ENCODE peak calls at places on chromosomes 6 and 20, in ten cellular contexts. S, O, B, H, Q, K, Y, D, P and G are unnamed samples.

GRCh38 chr6:121838842-121839241 is 403.4 kb downstream of the GJA1 start:
- DNase-seq in Y (no peak), H (no peak), D (no peak), K (no peak), Q (no peak), P (peak), S (peak), B (no peak), O (no peak), G (no peak)

GRCh38 chr20:41783423-41784220 is 165.4 kb upstream of the CHD6 start:
- DNase-seq in B (no peak), Y (no peak), O (no peak), K (no peak), H (no peak), D (no peak), Q (no peak), S (no peak), P (no peak), G (no peak)

GRCh38 chr6:89977808-89978748 is 83.8 kb downstream of the GJA10 start:
- DNase-seq in K (no peak), B (peak), S (peak), Y (no peak), P (no peak), Q (no peak), H (no peak), D (peak), O (no peak), G (no peak)

GRCh38 chr6:10759884-10760329 is 12.3 kb downstream of the TMEM14B start:
- DNase-seq in Q (no peak), P (no peak), B (peak), Y (no peak), H (peak), D (peak), O (peak), S (no peak), K (no peak), G (no peak)

GRCh38 chr6:46217671-46218131 is 46.9 kb upstream of the ENPP5 start:
- DNase-seq in Y (no peak), Q (no peak), D (peak), K (no peak), B (no peak), S (no peak), H (no peak), O (no peak), P (no peak), G (no peak)

GRCh38 chr6:20038385-20038784 is 173.9 kb downstream of the MBOAT1 start:
- DNase-seq in H (no peak), S (no peak), P (no peak), O (no peak), B (no peak), K (no peak), Q (no peak), D (no peak), Y (no peak), G (no peak)

GRCh38 chr6:30720738-30721197 is 616 bp downstream of the TUBB start:
- DNase-seq in Y (peak), H (peak), B (peak), Q (peak), D (peak), S (peak), P (peak), K (peak), O (peak), G (no peak)

GRCh38 chr20:49286689-49287551 is 9.1 kb upstream of the ZNFX1 start:
- DNase-seq in S (no peak), Y (peak), K (no peak), B (no peak), D (no peak), H (no peak), Q (no peak), O (no peak), P (no peak), G (no peak)

GRCh38 chr20:32966881-32967781 is 37.1 kb downstream of the SUN5 start:
- DNase-seq in K (no peak), B (no peak), H (peak), D (no peak), Y (no peak), P (no peak), O (no peak), Q (no peak), S (no peak), G (peak)

GRCh38 chr6:110688661-110689268 is 126.5 kb downstream of the CDK19 start:
- DNase-seq in Q (no peak), D (no peak), B (no peak), S (no peak), K (no peak), H (no peak), Y (no peak), O (no peak), P (no peak), G (no peak)

GRCh38 chr6:42088101-42088591 is 37.8 kb downstream of the TAF8 start:
- DNase-seq in K (no peak), B (no peak), S (peak), Q (no peak), D (no peak), H (no peak), P (no peak), Y (no peak), O (no peak), G (no peak)

GRCh38 chr20:52923123-52923543 is 49.0 kb upstream of the TSHZ2 start:
- DNase-seq in P (no peak), Q (no peak), O (peak), B (no peak), H (no peak), S (no peak), D (no peak), K (no peak), Y (no peak), G (no peak)

GRCh38 chr6:42420741-42421140 is 31.0 kb downstream of the TRERF1 start:
- DNase-seq in B (no peak), K (no peak), D (no peak), S (no peak), H (no peak), O (no peak), P (no peak), Q (no peak), Y (no peak), G (no peak)

GRCh38 chr20:59832406-59833156 is 100.9 kb downstream of the SYCP2 start:
- DNase-seq in K (no peak), O (no peak), Q (no peak), B (no peak), P (no peak), H (peak), D (no peak), Y (no peak), S (no peak), G (no peak)

GRCh38 chr20:59733326-59733725 is 129.0 kb downstream of the PHACTR3 start:
- DNase-seq in Q (no peak), H (no peak), S (no peak), B (no peak), D (no peak), K (no peak), Y (no peak), P (no peak), O (no peak), G (no peak)

GRCh38 chr6:30323806-30324205 is 2.9 kb upstream of the TRIM39 start:
- DNase-seq in H (no peak), Y (no peak), P (no peak), B (no peak), O (no peak), S (no peak), Q (no peak), D (no peak), K (no peak), G (no peak)

GRCh38 chr20:53975761-53976160 is 94.6 kb downstream of the BCAS1 start:
- DNase-seq in S (no peak), Y (peak), H (no peak), B (no peak), K (no peak), P (no peak), Q (no peak), D (no peak), O (no peak), G (no peak)

GRCh38 chr6:155117266-155117665 is 122.2 kb downstream of the TIAM2 start:
- DNase-seq in S (no peak), Q (no peak), Y (no peak), O (no peak), H (no peak), D (no peak), P (no peak), B (no peak), K (no peak), G (no peak)

GRCh38 chr6:85450578-85450884 is 648 bp downstream of the NT5E start:
- DNase-seq in K (no peak), B (no peak), D (no peak), P (no peak), O (no peak), H (no peak), Y (no peak), Q (no peak), S (no peak), G (no peak)

GRCh38 chr6:142945446-142946180 is 637 bp upstream of the HIVEP2 start:
- DNase-seq in P (peak), Y (no peak), K (peak), D (peak), Q (peak), B (no peak), H (no peak), O (peak), S (no peak), G (peak)

GRCh38 chr20:62121776-62122658 is at the start of gene LSM14B:
- DNase-seq in K (peak), B (peak), S (peak), Q (peak), H (peak), Y (peak), O (peak), D (peak), P (peak), G (peak)
- TF ChIP-seq POLR2A in K (no peak), B (peak), S (no peak), Q (peak), H (no peak), Y (no peak), O (peak), D (peak), P (no peak), G (peak)

DNA sequence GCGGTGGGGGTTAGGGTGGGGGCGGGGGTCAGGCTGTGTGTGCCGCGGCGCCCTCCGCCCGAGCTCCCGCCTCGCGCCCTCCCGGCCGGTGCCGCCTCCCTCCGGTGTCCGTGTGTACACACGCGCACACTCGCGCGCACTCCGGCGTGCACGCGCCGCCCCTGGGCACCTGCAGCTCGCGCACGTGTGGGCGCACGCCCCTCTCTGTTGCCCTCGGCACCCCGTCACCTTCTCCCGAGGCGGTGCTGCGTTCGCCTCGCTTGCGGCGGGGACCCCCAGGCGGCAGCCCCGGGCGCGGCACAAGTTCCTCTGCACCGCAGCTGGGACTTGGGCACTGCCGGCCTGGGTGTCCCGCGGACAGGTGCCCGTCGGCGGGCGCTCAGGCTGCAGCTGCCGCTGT is 525 bp downstream of the MACROD2 start:
- DNase-seq in O (peak), Q (no peak), Y (no peak), K (peak), P (no peak), H (peak), D (peak), S (peak), B (peak), G (no peak)
- H3K27ac ChIP-seq in O (peak), Q (no peak), Y (no peak), K (no peak), P (peak), H (peak), D (no peak), S (peak), B (no peak), G (peak)

GRCh38 chr6:131134950-131135243 is 370 bp upstream of the AKAP7 start:
- DNase-seq in D (no peak), P (no peak), K (no peak), Y (no peak), H (no peak), S (no peak), O (no peak), B (no peak), Q (no peak), G (no peak)

GRCh38 chr6:131134220-131134831 is 941 bp upstream of the AKAP7 start:
- DNase-seq in D (no peak), Q (no peak), O (no peak), Y (no peak), H (no peak), S (no peak), P (no peak), K (no peak), B (no peak), G (no peak)

GRCh38 chr6:131132360-131132759 is 2.9 kb upstream of the AKAP7 start:
- DNase-seq in H (no peak), P (no peak), O (no peak), K (no peak), Y (no peak), B (no peak), D (no peak), S (no peak), Q (no peak), G (no peak)

GRCh38 chr6:131136021-131136847 is 967 bp downstream of the AKAP7 start:
- DNase-seq in Q (no peak), D (peak), P (no peak), H (no peak), Y (peak), S (no peak), O (peak), K (no peak), B (peak), G (no peak)

DNA sequence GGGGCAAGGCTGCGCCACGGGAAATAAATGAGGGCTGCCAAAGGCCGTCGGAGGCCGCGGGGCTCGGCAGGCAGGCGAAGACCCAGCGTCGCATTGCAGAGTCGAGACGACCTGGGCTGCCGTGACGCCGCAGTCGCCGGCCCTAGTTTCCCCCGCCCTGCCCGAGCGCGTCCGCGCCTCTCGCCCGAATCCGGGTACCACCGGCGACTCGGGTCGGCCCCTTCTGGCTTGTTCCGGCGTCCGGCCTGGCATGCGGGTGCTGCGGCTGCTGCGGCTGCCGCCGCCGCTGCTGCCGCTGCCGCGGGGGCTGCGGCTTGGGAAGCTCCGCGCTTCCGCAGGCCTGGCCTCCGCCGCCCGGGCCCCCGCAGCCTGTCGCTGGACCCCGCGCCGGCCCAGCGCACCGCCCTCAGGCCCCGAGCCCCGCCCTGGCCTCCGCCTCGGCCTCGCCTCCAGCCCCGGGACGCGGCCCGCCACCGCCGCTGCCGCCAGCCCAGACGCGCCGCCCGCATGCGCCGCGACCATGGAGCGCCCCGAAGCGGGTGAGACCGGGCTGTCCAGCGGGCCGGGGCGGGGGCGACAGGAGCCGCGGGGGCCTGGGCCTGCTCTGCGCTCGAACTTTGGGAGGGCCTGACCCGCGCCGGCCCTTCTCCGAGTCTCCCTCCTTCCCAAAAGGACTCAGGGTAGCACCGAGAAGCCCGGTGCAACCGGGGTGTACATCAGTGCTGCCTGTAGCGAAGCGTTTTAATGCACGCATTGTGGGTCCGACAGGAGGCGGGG is at the start of gene AKAP7:
- DNase-seq in H (peak), D (peak), Y (peak), O (peak), S (peak), B (peak), P (peak), K (peak), Q (peak), G (no peak)
- TF ChIP-seq POLR2A in H (no peak), D (peak), Y (peak), O (no peak), S (no peak), B (peak), P (peak), K (no peak), Q (no peak), G (no peak)

GRCh38 chr20:12022121-12022520 is 104.4 kb downstream of the BTBD3 start:
- DNase-seq in S (no peak), Y (no peak), B (no peak), D (no peak), P (no peak), H (no peak), K (no peak), Q (no peak), O (no peak), G (no peak)
- H3K27ac ChIP-seq in S (no peak), Y (no peak), B (no peak), D (no peak), P (no peak), H (no peak), K (no peak), Q (no peak), O (no peak), G (no peak)

GRCh38 chr6:70413114-70413828 is at the start of gene FAM135A:
- DNase-seq in D (peak), S (peak), K (peak), B (peak), Y (peak), H (peak), Q (peak), O (peak), P (peak), G (peak)
- TF ChIP-seq POLR2A in D (peak), S (no peak), K (peak), B (peak), Y (peak), H (peak), Q (no peak), O (peak), P (peak), G (peak)

DNA sequence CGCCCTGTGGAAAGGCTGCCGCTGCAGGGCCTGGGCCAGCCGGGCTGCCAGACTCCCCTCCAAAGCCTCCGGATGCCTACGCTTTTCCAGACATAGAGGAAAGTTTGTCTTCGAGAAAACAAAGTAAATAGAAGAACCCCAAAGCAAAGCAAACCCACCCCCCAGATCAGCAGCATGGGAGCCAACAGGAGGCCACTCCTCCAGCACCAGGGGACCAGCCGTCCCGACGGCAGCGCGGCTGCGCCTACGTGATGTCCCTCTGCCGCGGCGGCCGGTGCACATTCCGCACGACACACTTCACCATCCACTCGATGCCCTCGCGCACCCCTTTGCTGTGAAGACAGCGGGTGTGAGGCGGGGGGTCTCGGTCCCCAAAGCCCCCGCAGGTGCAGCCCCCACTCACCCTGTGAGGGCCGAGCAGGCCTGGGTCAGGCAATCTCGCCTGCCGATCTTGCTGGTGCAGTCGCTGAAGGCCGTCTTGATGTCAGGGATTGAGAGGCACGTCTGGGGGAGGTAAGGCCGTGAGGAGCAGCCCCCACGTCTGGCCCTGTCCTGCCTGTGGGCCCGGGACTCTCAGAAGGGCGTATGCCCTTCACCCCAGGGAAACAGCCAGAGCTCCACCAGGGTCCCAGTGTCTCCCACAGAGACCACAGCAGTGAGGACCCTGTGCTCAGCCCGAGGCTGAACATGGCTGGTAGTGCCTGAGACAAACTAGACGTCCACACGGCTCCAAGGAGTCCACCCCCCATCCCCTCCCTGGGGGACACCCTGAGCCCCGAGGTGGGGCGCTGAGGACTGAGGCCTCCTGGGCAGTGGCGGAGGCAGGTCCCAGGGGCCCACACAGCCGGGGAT is 4.0 kb downstream of the TNFRSF6B start:
- DNase-seq in K (peak), O (no peak), Y (no peak), Q (no peak), B (no peak), H (peak), D (no peak), S (peak), P (peak), G (no peak)
- H3K27ac ChIP-seq in K (no peak), O (peak), Y (no peak), Q (peak), B (no peak), H (peak), D (no peak), S (peak), P (peak), G (no peak)

DNA sequence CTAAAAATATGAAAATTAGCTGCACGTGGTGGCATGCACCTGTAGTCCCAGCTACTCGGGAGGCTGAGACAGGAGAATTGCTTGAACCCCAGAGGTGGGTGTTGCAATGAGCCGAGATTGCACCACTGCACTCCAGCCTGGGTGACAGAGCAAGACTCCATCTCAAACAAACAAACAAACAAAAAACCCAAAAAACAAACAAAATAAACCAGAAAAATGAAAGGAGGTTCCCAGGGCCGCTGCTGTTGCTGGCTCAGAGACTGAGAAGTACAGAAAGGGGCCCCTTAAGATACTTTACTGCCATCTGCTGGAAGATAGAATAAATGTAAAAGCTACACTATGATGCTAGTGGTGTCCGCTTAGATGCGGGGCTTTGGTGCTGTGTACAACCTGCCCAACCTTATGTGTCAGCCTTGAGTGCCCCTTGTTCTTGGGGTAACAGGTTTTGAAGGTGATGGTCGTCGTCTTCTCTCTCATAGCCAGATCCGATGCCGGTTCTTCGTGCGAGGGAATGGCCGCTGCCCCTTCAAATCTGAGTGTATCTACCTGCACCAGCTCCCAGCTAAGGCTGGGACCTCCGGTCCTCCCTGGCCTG is 2.8 kb upstream of the FANCE start:
- DNase-seq in Y (peak), H (no peak), Q (no peak), O (no peak), K (peak), D (no peak), S (no peak), B (peak), P (no peak), G (no peak)
- TF ChIP-seq POLR2A in Y (no peak), H (no peak), Q (no peak), O (no peak), K (no peak), D (no peak), S (no peak), B (no peak), P (no peak), G (no peak)

GRCh38 chr6:149336529-149336928 is 19.0 kb downstream of the TAB2 start:
- DNase-seq in Q (no peak), P (no peak), B (peak), K (no peak), O (no peak), H (no peak), S (no peak), Y (no peak), D (no peak), G (no peak)

GRCh38 chr6:149334201-149334600 is 16.7 kb downstream of the TAB2 start:
- DNase-seq in Y (no peak), K (no peak), D (no peak), B (peak), H (no peak), O (no peak), S (no peak), P (no peak), Q (no peak), G (no peak)

GRCh38 chr6:149334682-149335160 is 17.2 kb downstream of the TAB2 start:
- DNase-seq in H (no peak), B (peak), D (peak), Q (no peak), S (no peak), Y (no peak), K (no peak), O (no peak), P (no peak), G (no peak)

GRCh38 chr6:149337330-149337729 is 19.8 kb downstream of the TAB2 start:
- DNase-seq in O (no peak), D (no peak), S (no peak), P (no peak), Y (no peak), Q (no peak), H (no peak), K (no peak), B (peak), G (no peak)

GRCh38 chr6:149335924-149336323 is 18.4 kb downstream of the TAB2 start:
- DNase-seq in Y (no peak), O (no peak), H (no peak), B (peak), Q (no peak), S (no peak), P (no peak), K (no peak), D (no peak), G (no peak)
- H3K27ac ChIP-seq in Y (no peak), O (no peak), H (peak), B (peak), Q (peak), S (no peak), P (peak), K (no peak), D (no peak), G (peak)

GRCh38 chr6:161137839-161138544 is 135.9 kb downstream of the AGPAT4 start:
- DNase-seq in K (no peak), P (no peak), D (no peak), H (no peak), Y (no peak), O (no peak), B (no peak), Q (no peak), S (no peak), G (peak)
- TF ChIP-seq POLR2A in K (no peak), P (no peak), D (no peak), H (no peak), Y (no peak), O (no peak), B (no peak), Q (no peak), S (no peak), G (no peak)

GRCh38 chr6:48866681-48867080 is 596.4 kb downstream of the MMUT start:
- DNase-seq in O (no peak), D (no peak), H (no peak), K (no peak), S (no peak), P (no peak), Q (no peak), Y (no peak), B (no peak), G (no peak)
- H3K27ac ChIP-seq in O (no peak), D (no peak), H (no peak), K (no peak), S (no peak), P (no peak), Q (no peak), Y (no peak), B (no peak), G (no peak)